ENCODE peak calls at places on chromosomes 1 and 21, in four cellular contexts. One of them, this sample, is unnamed.

GRCh38 chr21:33042812-33043211 is 17.1 kb downstream of the OLIG2 start:
- DNase-seq in K562: no peak
- DNase-seq in lung: no peak
- DNase-seq in heart right ventricle: no peak
- DNase-seq in this sample: no peak

GRCh38 chr1:114154146-114154962 is 685 bp upstream of the SYT6 start:
- DNase-seq in heart right ventricle: no peak
- DNase-seq in K562: peak; percentile 27
- DNase-seq in lung: no peak
- DNase-seq in this sample: peak; percentile 64

GRCh38 chr1:231800071-231800470 is 173.5 kb downstream of the DISC1 start:
- DNase-seq in lung: no peak
- DNase-seq in K562: no peak
- DNase-seq in heart right ventricle: no peak
- DNase-seq in this sample: no peak

GRCh38 chr1:169784102-169784501 is 10.6 kb downstream of the METTL18 start:
- DNase-seq in heart right ventricle: no peak
- DNase-seq in lung: no peak
- DNase-seq in K562: no peak
- DNase-seq in this sample: no peak

GRCh38 chr1:21175324-21175669 is 1.4 kb downstream of the EIF4G3 start:
- DNase-seq in lung: peak; percentile 42
- DNase-seq in K562: no peak
- DNase-seq in heart right ventricle: no peak
- DNase-seq in this sample: no peak

GRCh38 chr1:219385786-219386427 is 212.2 kb downstream of the LYPLAL1 start:
- DNase-seq in lung: peak; percentile 46
- DNase-seq in K562: peak; percentile 55
- DNase-seq in heart right ventricle: no peak
- DNase-seq in this sample: no peak

GRCh38 chr1:78089015-78089414 is 43.2 kb downstream of the GIPC2 start:
- DNase-seq in K562: no peak
- DNase-seq in heart right ventricle: no peak
- DNase-seq in lung: no peak
- DNase-seq in this sample: no peak

GRCh38 chr1:112344754-112345423 is 51.1 kb upstream of the CTTNBP2NL start:
- DNase-seq in heart right ventricle: no peak
- DNase-seq in lung: no peak
- DNase-seq in K562: no peak
- DNase-seq in this sample: no peak

GRCh38 chr1:60255565-60255964 is 182.0 kb upstream of the C1orf87 start:
- DNase-seq in heart right ventricle: no peak
- DNase-seq in K562: no peak
- DNase-seq in lung: no peak
- DNase-seq in this sample: no peak

GRCh38 chr1:216929870-216930582 is 206.8 kb upstream of the ESRRG start:
- DNase-seq in K562: no peak
- DNase-seq in heart right ventricle: no peak
- DNase-seq in lung: no peak
- DNase-seq in this sample: no peak

GRCh38 chr1:91584866-91585265 is 84.2 kb downstream of the CDC7 start:
- DNase-seq in heart right ventricle: no peak
- DNase-seq in lung: no peak
- DNase-seq in K562: no peak
- DNase-seq in this sample: no peak
- H3K27ac ChIP-seq in heart right ventricle: peak overlapping the region; percentile 82
- H3K27ac ChIP-seq in lung: peak overlapping the region; percentile 55
- H3K27ac ChIP-seq in K562: no peak overlapping the region
- H3K27ac ChIP-seq in this sample: no peak overlapping the region

GRCh38 chr1:205152505-205152904 is 30.7 kb upstream of the RBBP5 start:
- DNase-seq in K562: no peak
- DNase-seq in heart right ventricle: no peak
- DNase-seq in lung: no peak
- DNase-seq in this sample: no peak

GRCh38 chr1:205147191-205147590 is 25.4 kb upstream of the RBBP5 start:
- DNase-seq in heart right ventricle: no peak
- DNase-seq in lung: no peak
- DNase-seq in K562: no peak
- DNase-seq in this sample: no peak

GRCh38 chr1:205150651-205151428 is 29.1 kb upstream of the RBBP5 start:
- DNase-seq in K562: no peak
- DNase-seq in heart right ventricle: no peak
- DNase-seq in lung: no peak
- DNase-seq in this sample: no peak
- H3K27ac ChIP-seq in K562: no peak overlapping the region
- H3K27ac ChIP-seq in heart right ventricle: no peak overlapping the region
- H3K27ac ChIP-seq in lung: no peak overlapping the region
- H3K27ac ChIP-seq in this sample: no peak overlapping the region

DNA sequence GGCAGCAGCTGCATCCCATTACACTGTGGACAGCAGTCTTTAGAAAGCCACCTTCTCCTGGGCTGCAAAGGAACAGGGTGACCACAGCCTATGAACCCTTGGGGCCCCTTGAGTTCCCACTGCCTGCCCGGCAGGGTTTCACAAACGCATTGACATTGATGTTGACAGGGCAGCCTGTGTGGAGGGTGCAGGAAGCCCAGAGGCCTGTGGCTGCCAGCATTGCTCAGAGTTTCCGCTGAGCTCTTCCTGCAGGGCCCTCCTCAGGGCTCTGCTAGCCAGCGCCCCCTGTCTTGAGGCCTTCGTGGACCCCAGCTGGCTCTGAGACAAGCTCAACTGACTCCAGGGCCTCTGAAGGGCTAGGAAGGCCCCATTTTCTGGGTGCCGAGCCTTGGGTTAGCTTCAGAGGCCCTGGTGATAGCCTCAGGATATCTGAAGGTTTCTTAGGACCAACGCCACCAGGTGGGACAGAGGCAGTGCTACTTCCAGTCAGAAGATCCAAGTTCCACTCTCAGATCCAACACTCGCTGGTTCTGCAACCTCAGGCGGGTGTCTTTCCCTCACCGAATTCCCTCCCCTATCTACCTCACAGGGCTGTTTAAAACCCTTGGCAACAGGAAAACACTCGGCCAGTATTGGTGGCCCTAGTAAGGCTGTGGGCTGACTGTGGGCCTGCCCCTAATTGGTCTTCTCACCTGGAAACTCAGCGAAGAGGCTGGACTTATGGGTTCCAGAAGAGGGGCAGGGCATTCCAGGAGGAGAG is 27.2 kb upstream of the EPS8L3 start:
- DNase-seq in heart right ventricle: peak; percentile 63
- DNase-seq in K562: peak; percentile 70
- DNase-seq in lung: peak; percentile 49
- DNase-seq in this sample: no peak
- H3K27ac ChIP-seq in heart right ventricle: peak overlapping the region; percentile 47
- H3K27ac ChIP-seq in K562: peak overlapping the region; percentile 26
- H3K27ac ChIP-seq in lung: no peak overlapping the region
- H3K27ac ChIP-seq in this sample: peak overlapping the region; percentile 46

GRCh38 chr1:248828845-248829244 is 3.1 kb upstream of the SH3BP5L start:
- DNase-seq in lung: no peak
- DNase-seq in K562: peak; percentile 68
- DNase-seq in heart right ventricle: no peak
- DNase-seq in this sample: no peak
- H3K27ac ChIP-seq in lung: no peak overlapping the region
- H3K27ac ChIP-seq in K562: peak overlapping the region; percentile 99
- H3K27ac ChIP-seq in heart right ventricle: no peak overlapping the region
- H3K27ac ChIP-seq in this sample: no peak overlapping the region

GRCh38 chr1:67393240-67393639 is 37.0 kb downstream of the SERBP1 start:
- DNase-seq in heart right ventricle: peak; percentile 40
- DNase-seq in K562: no peak
- DNase-seq in lung: no peak
- DNase-seq in this sample: no peak
- H3K27ac ChIP-seq in heart right ventricle: peak overlapping the region; percentile 23
- H3K27ac ChIP-seq in K562: no peak overlapping the region
- H3K27ac ChIP-seq in lung: no peak overlapping the region
- H3K27ac ChIP-seq in this sample: no peak overlapping the region

GRCh38 chr1:3457910-3458621 is 3.6 kb downstream of the ARHGEF16 start:
- DNase-seq in lung: no peak
- DNase-seq in heart right ventricle: peak; percentile 12
- DNase-seq in K562: no peak
- DNase-seq in this sample: peak; percentile 53
- H3K27ac ChIP-seq in lung: no peak overlapping the region
- H3K27ac ChIP-seq in heart right ventricle: no peak overlapping the region
- H3K27ac ChIP-seq in K562: no peak overlapping the region
- H3K27ac ChIP-seq in this sample: peak overlapping the region; percentile 50

GRCh38 chr21:28745131-28746055 is 247.3 kb downstream of the LTN1 start:
- DNase-seq in lung: peak; percentile 77
- DNase-seq in heart right ventricle: peak; percentile 47
- DNase-seq in K562: peak; percentile 78
- DNase-seq in this sample: peak; percentile 82
- H3K27ac ChIP-seq in lung: peak overlapping the region; percentile 0
- H3K27ac ChIP-seq in heart right ventricle: peak overlapping the region; percentile 93
- H3K27ac ChIP-seq in K562: no peak overlapping the region
- H3K27ac ChIP-seq in this sample: peak overlapping the region; percentile 21

DNA sequence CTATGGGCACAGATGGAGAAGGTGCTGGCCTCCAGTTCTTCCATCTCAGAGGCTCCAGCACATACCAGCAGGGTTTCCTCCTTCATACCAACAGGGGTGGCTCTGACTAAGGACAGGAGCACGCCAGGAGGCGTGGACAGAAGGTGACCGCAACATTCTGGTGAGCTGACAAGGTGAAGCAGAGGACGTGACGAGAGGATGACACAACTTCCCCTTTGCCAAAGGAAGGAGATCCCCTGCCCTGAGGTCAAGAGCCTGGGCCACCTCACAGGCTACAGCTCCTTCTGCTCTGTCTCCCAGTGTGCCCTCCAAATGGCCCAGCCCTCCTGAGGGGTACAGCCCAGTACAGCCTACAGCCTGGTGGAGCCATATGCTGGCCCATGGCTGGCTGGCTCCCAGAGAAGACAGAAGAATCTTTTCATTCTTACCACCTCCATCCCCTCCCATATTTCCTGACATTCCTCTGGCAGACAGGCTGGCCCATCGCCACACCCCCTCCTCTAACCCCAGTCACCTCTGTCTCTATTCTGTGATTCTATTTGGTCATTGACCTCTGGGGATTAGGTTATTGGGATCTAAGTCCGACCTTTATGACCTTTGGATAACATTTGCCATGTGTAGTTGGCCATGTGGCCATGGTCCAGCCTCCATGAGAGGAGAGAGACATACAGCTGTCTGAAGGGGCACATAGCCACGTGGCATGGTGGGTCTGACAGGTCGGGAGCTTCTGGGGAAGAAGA is 5.1 kb upstream of the LAMB3 start:
- DNase-seq in lung: no peak
- DNase-seq in heart right ventricle: no peak
- DNase-seq in K562: no peak
- DNase-seq in this sample: no peak
- H3K27ac ChIP-seq in lung: no peak overlapping the region
- H3K27ac ChIP-seq in heart right ventricle: peak overlapping the region; percentile 52
- H3K27ac ChIP-seq in K562: no peak overlapping the region
- H3K27ac ChIP-seq in this sample: no peak overlapping the region